ENCODE peak calls at places on chromosomes 6 and 20, in ten cellular contexts. K is HCT116, O is Peyer's patch, S is tibial nerve, A is A549, W is ovary, D is uterus, T is upper lobe of left lung, U is breast epithelium, I is HepG2. X is an unnamed sample.

GRCh38 chr6:136547336-136547735 is 2.9 kb downstream of the MAP7 start:
- DNase-seq in K (peak; percentile 21), U (no peak), O (no peak), I (no peak), W (no peak), D (no peak), A (peak; percentile 34), T (no peak), S (no peak), X (no peak)

GRCh38 chr6:83707829-83708545 is 914 bp downstream of the SNAP91 start:
- DNase-seq in T (peak; percentile 63), I (no peak), O (no peak), K (no peak), S (no peak), U (no peak), A (no peak), D (no peak), W (no peak), X (peak; percentile 32)

GRCh38 chr6:57254055-57254717 is 32.1 kb upstream of the RAB23 start:
- DNase-seq in I (peak; percentile 27), W (no peak), S (no peak), D (no peak), U (no peak), O (no peak), A (no peak), T (no peak), K (no peak), X (no peak)

GRCh38 chr6:95576621-95577316 is 566 bp upstream of the MANEA start:
- DNase-seq in U (no peak), I (no peak), O (no peak), D (no peak), T (no peak), S (no peak), W (no peak), K (no peak), A (no peak), X (no peak)

GRCh38 chr20:568865-569415 is 25.4 kb upstream of the CSNK2A1 start:
- DNase-seq in W (no peak), U (no peak), O (no peak), K (no peak), D (no peak), A (no peak), I (no peak), T (no peak), S (no peak), X (no peak)

GRCh38 chr6:40907198-40907701 is 131.8 kb downstream of the UNC5CL start:
- DNase-seq in I (peak; percentile 19), S (no peak), K (no peak), A (peak; percentile 71), U (peak; percentile 93), T (no peak), W (no peak), O (no peak), D (peak; percentile 31), X (peak; percentile 57)

GRCh38 chr6:27752038-27752885 is 159.9 kb downstream of the OR2B2 start:
- DNase-seq in W (peak; percentile 32), D (peak; percentile 47), T (no peak), K (peak; percentile 81), U (no peak), O (peak; percentile 32), I (peak; percentile 89), A (peak; percentile 28), S (no peak), X (peak; percentile 70)

GRCh38 chr6:44851176-44851575 is 463.7 kb downstream of the CDC5L start:
- DNase-seq in K (no peak), I (no peak), A (no peak), W (no peak), U (no peak), S (no peak), O (no peak), T (no peak), D (no peak), X (no peak)

GRCh38 chr6:107108201-107108890 is 7.0 kb downstream of the BEND3 start:
- DNase-seq in T (no peak), U (no peak), K (no peak), D (no peak), W (no peak), S (no peak), I (no peak), A (no peak), O (no peak), X (no peak)

GRCh38 chr6:50815436-50816114 is 3.1 kb upstream of the TFAP2B start:
- DNase-seq in D (no peak), S (no peak), I (no peak), U (no peak), A (no peak), W (no peak), T (no peak), K (no peak), O (no peak), X (no peak)

GRCh38 chr6:1606533-1607235 is 3.0 kb upstream of the FOXC1 start:
- DNase-seq in K (no peak), D (no peak), T (no peak), A (no peak), S (no peak), W (no peak), U (no peak), I (no peak), O (no peak), X (no peak)

GRCh38 chr20:35192071-35192872 is 20.4 kb downstream of the PROCR start:
- DNase-seq in W (peak; percentile 53), I (no peak), O (no peak), S (no peak), A (no peak), K (no peak), D (no peak), U (no peak), T (no peak), X (peak; percentile 69)

GRCh38 chr6:34260576-34261267 is 11.9 kb upstream of the SMIM29 start:
- DNase-seq in I (no peak), D (no peak), U (no peak), A (no peak), T (no peak), K (no peak), O (no peak), W (no peak), S (no peak), X (peak; percentile 30)
- H3K9me3 ChIP-seq in I (no peaks in the 10 kb centered on the region), D (no peaks in the 10 kb centered on the region), U (no peaks in the 10 kb centered on the region), A (no peaks in the 10 kb centered on the region), T (peaks cover 9% of the 10 kb centered on the region), K (no peaks in the 10 kb centered on the region), O (no peaks in the 10 kb centered on the region), W (no peaks in the 10 kb centered on the region), S (no peaks in the 10 kb centered on the region), X (no peaks in the 10 kb centered on the region)

GRCh38 chr6:142845624-142846458 is 99.1 kb downstream of the HIVEP2 start:
- DNase-seq in D (peak; percentile 79), O (peak; percentile 61), U (peak; percentile 79), W (peak; percentile 88), A (no peak), K (peak; percentile 74), S (peak; percentile 50), I (peak; percentile 99), T (peak; percentile 92), X (peak; percentile 89)
- TF ChIP-seq POLR2A in D (no peak), O (peak; percentile 81), U (no peak), W (no peak), A (no peak), K (no peak), S (no peak), I (peak; percentile 95), T (peak; percentile 32), X (no peak)

GRCh38 chr6:10421508-10422281 is 6.8 kb upstream of the TFAP2A start:
- DNase-seq in S (no peak), T (peak; percentile 52), I (no peak), A (no peak), K (no peak), W (no peak), D (no peak), O (no peak), U (no peak), X (no peak)

GRCh38 chr6:10419749-10420545 is 5.1 kb upstream of the TFAP2A start:
- DNase-seq in S (no peak), U (peak; percentile 69), T (peak; percentile 66), K (no peak), A (no peak), O (no peak), W (no peak), D (no peak), I (no peak), X (no peak)

GRCh38 chr6:10422282-10423034 is 7.6 kb upstream of the TFAP2A start:
- DNase-seq in S (no peak), D (no peak), U (no peak), T (no peak), I (no peak), W (no peak), A (no peak), K (no peak), O (no peak), X (no peak)

GRCh38 chr6:10418862-10419748 is 4.2 kb upstream of the TFAP2A start:
- DNase-seq in I (no peak), O (no peak), U (peak; percentile 86), K (no peak), S (no peak), A (no peak), D (no peak), T (peak; percentile 72), W (no peak), X (no peak)

DNA sequence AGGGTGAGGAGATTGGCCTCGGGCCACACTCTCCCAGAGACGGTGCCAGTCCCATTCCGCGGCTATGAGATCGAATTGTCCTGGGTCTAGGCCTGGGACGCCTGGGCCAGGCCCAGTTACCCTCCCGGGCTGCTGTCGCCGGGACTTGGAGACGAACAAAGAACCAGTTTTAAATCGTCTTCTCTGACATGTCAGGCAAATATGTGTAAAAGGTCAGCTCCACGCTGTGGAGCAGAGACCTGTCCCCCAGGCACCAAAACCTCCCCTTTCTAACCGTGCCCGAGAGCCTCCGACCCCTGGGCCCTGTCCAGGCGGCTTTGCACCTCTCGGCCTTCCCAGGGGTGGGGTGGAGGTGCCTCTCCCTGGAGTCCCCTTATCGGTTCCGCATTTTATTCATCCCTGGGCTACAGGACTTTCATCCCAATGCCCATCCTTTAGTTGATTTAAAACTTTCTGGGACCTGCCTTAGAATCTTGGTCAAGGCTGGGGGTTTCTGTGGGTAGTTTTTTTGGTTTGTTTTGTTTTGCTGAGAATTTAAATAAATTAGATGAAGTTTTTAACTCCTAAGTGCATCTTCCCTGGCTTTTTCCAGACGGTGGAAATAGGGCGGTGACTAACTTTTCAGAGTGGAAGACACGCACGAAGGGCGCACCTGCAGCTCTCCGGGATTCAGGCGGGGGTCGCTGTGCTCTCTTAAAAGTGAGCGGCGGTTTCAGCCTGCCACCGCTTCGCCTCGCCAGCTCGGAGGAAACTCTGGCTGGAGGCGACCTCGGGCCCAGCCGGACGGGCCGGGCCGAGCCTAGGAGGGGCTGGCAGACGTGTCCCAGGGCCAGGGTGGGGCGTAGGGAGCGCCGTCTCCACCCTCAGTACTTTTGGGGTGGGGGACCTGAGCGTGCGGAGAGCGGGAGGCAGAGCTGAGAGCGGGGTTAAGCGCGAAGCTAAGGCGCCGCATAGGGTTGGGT is 6.0 kb upstream of the TFAP2A start:
- DNase-seq in K (no peak), U (no peak), A (no peak), T (peak; percentile 60), O (no peak), W (no peak), S (no peak), I (no peak), D (no peak), X (no peak)
- H3K27ac ChIP-seq in K (no peak overlapping the region), U (peak overlapping the region; percentile 97), A (no peak overlapping the region), T (no peak overlapping the region), O (no peak overlapping the region), W (no peak overlapping the region), S (no peak overlapping the region), I (no peak overlapping the region), D (no peak overlapping the region), X (no peak overlapping the region)

DNA sequence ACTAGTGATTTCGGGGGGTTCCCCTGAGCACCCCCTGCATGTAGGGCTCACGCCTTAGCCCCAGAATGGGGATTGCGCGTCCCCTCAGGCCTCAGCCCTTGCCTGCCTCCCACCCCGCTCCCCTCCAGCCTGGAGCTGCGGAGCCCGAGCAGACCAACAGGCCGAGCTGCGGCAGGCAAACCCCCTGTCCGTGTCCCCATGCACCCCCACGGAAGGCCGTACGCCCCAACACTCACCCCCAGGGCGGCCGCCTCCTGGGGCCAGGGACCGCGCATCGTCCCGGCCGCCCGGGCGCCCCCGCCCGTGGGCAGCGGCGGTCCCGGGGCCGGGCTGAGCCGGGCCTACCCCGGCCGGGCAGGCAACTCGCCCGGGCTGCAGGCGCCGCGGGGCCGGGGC is 1.2 kb upstream of the KCNB1 start:
- DNase-seq in W (no peak), U (no peak), K (no peak), A (no peak), O (no peak), T (peak; percentile 56), D (no peak), S (no peak), I (no peak), X (no peak)
- H3K9me3 ChIP-seq in W (no peaks in the 10 kb centered on the region), U (no peaks in the 10 kb centered on the region), K (no peaks in the 10 kb centered on the region), A (no peaks in the 10 kb centered on the region), O (peaks cover 4% of the 10 kb centered on the region), T (no peaks in the 10 kb centered on the region), D (no peaks in the 10 kb centered on the region), S (no peaks in the 10 kb centered on the region), I (no peaks in the 10 kb centered on the region), X (no peaks in the 10 kb centered on the region)